ENCODE peak calls at places on chromosomes 1 and 21, in five cellular contexts. F is adipocyte, D is cardiac muscle cell, C is aorta, M is tibial artery. Q is an unnamed sample. For H3K4me1, the result is how much of the 10 kb centered on the place peaks cover.

GRCh38 chr1:2541619-2542246 is 11.7 kb upstream of the HES5 start:
- DNase-seq in M (no peak), C (no peak), F (no peak), D (no peak), Q (no peak)

GRCh38 chr21:31107151-31107785 is 69.0 kb upstream of the KRTAP19-8 start:
- DNase-seq in F (peak), M (no peak), C (no peak), D (no peak), Q (no peak)

GRCh38 chr1:156705321-156705917 is at the start of gene CRABP2:
- DNase-seq in M (no peak), F (peak), D (peak), C (peak), Q (peak)

GRCh38 chr1:56563045-56563444 is 16.3 kb downstream of the PLPP3 start:
- DNase-seq in C (no peak), M (no peak), F (no peak), D (no peak), Q (no peak)

GRCh38 chr1:230303822-230304221 is 122.3 kb downstream of the PGBD5 start:
- DNase-seq in D (peak), C (no peak), M (no peak), F (peak), Q (no peak)

GRCh38 chr1:206521694-206522402 is 14.5 kb downstream of the RASSF5 start:
- DNase-seq in F (no peak), C (peak), D (no peak), M (no peak), Q (no peak)

GRCh38 chr1:20115916-20116315 is 3.4 kb downstream of the PLA2G2D start:
- DNase-seq in M (no peak), D (no peak), F (no peak), C (no peak), Q (no peak)

GRCh38 chr21:28554660-28555475 is 437.8 kb downstream of the LTN1 start:
- DNase-seq in M (no peak), D (peak), C (no peak), F (no peak), Q (no peak)

GRCh38 chr1:247905899-247906503 is 10.6 kb downstream of the OR2W3 start:
- DNase-seq in M (no peak), F (no peak), C (no peak), D (no peak), Q (no peak)

GRCh38 chr1:237570530-237570929 is 320.2 kb downstream of the ZP4 start:
- DNase-seq in F (no peak), M (no peak), C (no peak), D (no peak), Q (no peak)

GRCh38 chr1:209561561-209561960 is 22.0 kb upstream of the CAMK1G start:
- DNase-seq in D (no peak), F (no peak), M (no peak), C (no peak), Q (no peak)

GRCh38 chr1:101532392-101532791 is 295.6 kb downstream of the S1PR1 start:
- DNase-seq in M (no peak), C (no peak), D (no peak), F (no peak), Q (no peak)

GRCh38 chr1:116586741-116587143 is 15.9 kb upstream of the CD58 start:
- DNase-seq in D (no peak), M (no peak), C (no peak), F (peak), Q (no peak)

GRCh38 chr1:32546611-32547010 is 7.4 kb downstream of the ZBTB8A start:
- DNase-seq in M (no peak), D (no peak), F (no peak), C (no peak), Q (no peak)

GRCh38 chr1:231278100-231278790 is 37.2 kb downstream of the GNPAT start:
- DNase-seq in C (no peak), D (no peak), M (no peak), F (peak), Q (peak)

GRCh38 chr1:211577826-211578639 is 928 bp downstream of the SLC30A1 start:
- DNase-seq in C (peak), M (peak), F (peak), D (peak), Q (peak)

GRCh38 chr1:58983159-58983558 is 199.3 kb upstream of the JUN start:
- DNase-seq in D (no peak), C (no peak), M (no peak), F (peak), Q (no peak)

GRCh38 chr1:208272311-208272710 is 28.1 kb upstream of the PLXNA2 start:
- DNase-seq in F (no peak), D (no peak), C (no peak), M (no peak), Q (no peak)

GRCh38 chr1:213934642-213935041 is 53.1 kb upstream of the PROX1 start:
- DNase-seq in M (no peak), D (peak), C (no peak), F (no peak), Q (peak)

GRCh38 chr1:94247146-94248094 is 10.0 kb upstream of the ARHGAP29 start:
- DNase-seq in C (peak), F (peak), M (peak), D (peak), Q (peak)

GRCh38 chr1:160363010-160363409 is 3.9 kb upstream of the NHLH1 start:
- DNase-seq in D (no peak), F (no peak), M (no peak), C (no peak), Q (no peak)

GRCh38 chr1:119587328-119587727 is 60.7 kb downstream of the ZNF697 start:
- DNase-seq in M (no peak), C (no peak), F (peak), D (peak), Q (no peak)

GRCh38 chr1:181142096-181143043 is 53.9 kb downstream of the IER5 start:
- DNase-seq in M (peak), D (peak), C (peak), F (peak), Q (peak)

GRCh38 chr1:16727190-16728111 is 12.9 kb upstream of the RNU1-4 start:
- DNase-seq in F (peak), D (peak), C (peak), M (peak), Q (peak)

GRCh38 chr1:74505133-74505532 is 7.3 kb downstream of the LRRC53 start:
- DNase-seq in C (no peak), F (no peak), M (no peak), D (no peak), Q (no peak)

GRCh38 chr1:94514095-94514727 is 27.3 kb downstream of the F3 start:
- DNase-seq in M (no peak), C (no peak), D (peak), F (peak), Q (no peak)

DNA sequence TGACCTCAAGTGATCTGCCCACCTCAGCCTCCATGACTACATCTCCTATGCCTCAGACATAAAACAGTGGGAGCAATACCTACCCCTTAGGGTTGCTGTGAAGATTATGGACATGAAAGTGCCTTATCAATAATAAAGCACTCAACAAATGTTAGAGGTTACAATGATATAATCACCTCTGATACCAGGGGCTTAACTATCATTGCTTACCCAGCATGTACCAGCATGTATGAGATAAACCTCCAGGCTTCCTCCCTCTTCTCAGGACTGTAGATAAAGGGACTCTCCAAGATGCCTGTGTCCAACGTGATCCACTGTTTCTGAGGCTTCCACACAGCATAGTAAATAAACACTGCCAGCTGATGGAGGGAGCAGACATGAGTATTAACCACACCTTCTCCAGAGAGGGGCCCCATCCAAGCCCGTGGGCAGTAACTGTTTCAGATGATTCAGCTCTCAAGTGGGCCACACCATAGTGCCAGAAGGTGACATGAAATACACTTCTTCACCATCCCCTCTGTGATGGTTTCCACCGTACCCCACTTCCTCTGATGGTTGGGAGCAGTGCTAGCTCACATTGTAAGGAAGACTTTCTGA is 26.2 kb downstream of the RHBDL2 start:
- DNase-seq in C (no peak), M (no peak), F (no peak), D (no peak), Q (no peak)
- H3K4me1 ChIP-seq in C (under half), M (under half), F (under half), D (under half), Q (under half)

DNA sequence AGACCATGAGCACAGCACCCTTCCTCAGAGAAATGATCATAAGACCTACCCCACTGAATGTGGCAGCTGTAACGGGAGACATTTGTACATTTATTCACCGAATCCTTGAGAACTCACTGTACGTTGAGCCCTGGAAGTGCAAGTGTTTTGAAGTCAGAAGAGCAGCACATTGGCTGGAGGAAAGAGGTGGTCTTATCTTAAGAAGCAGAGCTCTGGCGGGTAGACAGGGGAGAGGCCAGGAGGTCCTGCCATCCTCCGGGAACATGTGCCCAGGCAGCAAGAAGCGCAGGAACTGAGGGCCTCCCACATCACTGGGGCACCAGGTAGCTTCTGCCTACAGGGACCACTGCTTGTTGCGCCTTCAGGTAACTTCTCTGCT is 169.2 kb upstream of the IRF2BP2 start:
- DNase-seq in D (no peak), F (no peak), M (no peak), C (no peak), Q (no peak)
- H3K4me1 ChIP-seq in D (under half), F (under half), M (under half), C (under half), Q (under half)

GRCh38 chr1:52634111-52634510 is 1.1 kb downstream of the SHISAL2A start:
- DNase-seq in D (no peak), C (no peak), M (no peak), F (no peak), Q (no peak)
- H3K4me1 ChIP-seq in D (under half), C (under half), M (under half), F (under half), Q (under half)

GRCh38 chr1:66929289-66929688 is 4.5 kb downstream of the MIER1 start:
- DNase-seq in C (no peak), F (no peak), D (no peak), M (no peak), Q (no peak)

GRCh38 chr1:66925558-66925910 is 744 bp downstream of the MIER1 start:
- DNase-seq in D (no peak), C (no peak), M (no peak), F (no peak), Q (no peak)

GRCh38 chr1:66929691-66929998 is 4.9 kb downstream of the MIER1 start:
- DNase-seq in F (no peak), D (no peak), M (no peak), C (no peak), Q (no peak)

GRCh38 chr1:66925944-66926343 is 1.2 kb downstream of the MIER1 start:
- DNase-seq in F (peak), D (no peak), C (no peak), M (no peak), Q (no peak)

GRCh38 chr1:66927528-66927927 is 2.7 kb downstream of the MIER1 start:
- DNase-seq in F (no peak), D (no peak), M (no peak), C (no peak), Q (no peak)
- H3K4me1 ChIP-seq in F (under half), D (under half), M (under half), C (under half), Q (under half)

GRCh38 chr1:234841710-234842231 is 231.8 kb upstream of the IRF2BP2 start:
- DNase-seq in C (peak), D (peak), M (peak), F (peak), Q (peak)
- H3K4me1 ChIP-seq in C (under half), D (under half), M (under half), F (under half), Q (under half)